ENCODE peak calls at places on chromosomes 1 and 21, in ten cellular contexts. One of them, this sample, is unnamed.

GRCh38 chr1:15322648-15323350 is 75.8 kb downstream of the FHAD1 start:
- DNase-seq in putamen: no peak
- DNase-seq in NCI-H510A treated with DMSO at 0.1 percent for 48 hours: no peak
- DNase-seq in dermis blood vessel endothelial cell: peak
- DNase-seq in C1 segment of cervical spinal cord: no peak
- DNase-seq in activated naive CD4-positive, alpha-beta T cell treated with Interleukin-2 at 50 U/mL for 16 hours: no peak
- DNase-seq in stimulated activated CD8-positive, alpha-beta memory T cell treated with anti-CD3 and anti-CD28 coated beads, Interleukin-4, amount 100 ng/mL, for 24 hours: no peak
- DNase-seq in NB4: no peak
- DNase-seq in brain microvascular endothelial cell: no peak
- DNase-seq in GM23338: peak
- DNase-seq in this sample: no peak

GRCh38 chr1:67148516-67149178 is 13.9 kb upstream of the C1orf141 start:
- DNase-seq in brain microvascular endothelial cell: no peak
- DNase-seq in stimulated activated CD8-positive, alpha-beta memory T cell treated with anti-CD3 and anti-CD28 coated beads, Interleukin-4, amount 100 ng/mL, for 24 hours: no peak
- DNase-seq in C1 segment of cervical spinal cord: no peak
- DNase-seq in NB4: no peak
- DNase-seq in GM23338: no peak
- DNase-seq in putamen: no peak
- DNase-seq in dermis blood vessel endothelial cell: peak
- DNase-seq in NCI-H510A treated with DMSO at 0.1 percent for 48 hours: no peak
- DNase-seq in activated naive CD4-positive, alpha-beta T cell treated with Interleukin-2 at 50 U/mL for 16 hours: no peak
- DNase-seq in this sample: no peak

GRCh38 chr1:66648896-66649597 is 103.2 kb upstream of the DYNLT5 start:
- DNase-seq in activated naive CD4-positive, alpha-beta T cell treated with Interleukin-2 at 50 U/mL for 16 hours: no peak
- DNase-seq in putamen: no peak
- DNase-seq in dermis blood vessel endothelial cell: no peak
- DNase-seq in brain microvascular endothelial cell: no peak
- DNase-seq in stimulated activated CD8-positive, alpha-beta memory T cell treated with anti-CD3 and anti-CD28 coated beads, Interleukin-4, amount 100 ng/mL, for 24 hours: no peak
- DNase-seq in C1 segment of cervical spinal cord: no peak
- DNase-seq in GM23338: no peak
- DNase-seq in NB4: peak
- DNase-seq in NCI-H510A treated with DMSO at 0.1 percent for 48 hours: no peak
- DNase-seq in this sample: no peak

GRCh38 chr1:185581961-185582725 is 152.0 kb upstream of the HMCN1 start:
- DNase-seq in stimulated activated CD8-positive, alpha-beta memory T cell treated with anti-CD3 and anti-CD28 coated beads, Interleukin-4, amount 100 ng/mL, for 24 hours: no peak
- DNase-seq in NCI-H510A treated with DMSO at 0.1 percent for 48 hours: no peak
- DNase-seq in C1 segment of cervical spinal cord: no peak
- DNase-seq in activated naive CD4-positive, alpha-beta T cell treated with Interleukin-2 at 50 U/mL for 16 hours: no peak
- DNase-seq in putamen: no peak
- DNase-seq in GM23338: no peak
- DNase-seq in NB4: no peak
- DNase-seq in brain microvascular endothelial cell: peak
- DNase-seq in dermis blood vessel endothelial cell: peak
- DNase-seq in this sample: no peak

GRCh38 chr1:150619576-150620509 is 9.6 kb downstream of the ENSA start:
- DNase-seq in activated naive CD4-positive, alpha-beta T cell treated with Interleukin-2 at 50 U/mL for 16 hours: no peak
- DNase-seq in NB4: peak
- DNase-seq in putamen: no peak
- DNase-seq in NCI-H510A treated with DMSO at 0.1 percent for 48 hours: peak
- DNase-seq in stimulated activated CD8-positive, alpha-beta memory T cell treated with anti-CD3 and anti-CD28 coated beads, Interleukin-4, amount 100 ng/mL, for 24 hours: no peak
- DNase-seq in dermis blood vessel endothelial cell: peak
- DNase-seq in C1 segment of cervical spinal cord: no peak
- DNase-seq in GM23338: no peak
- DNase-seq in brain microvascular endothelial cell: peak
- DNase-seq in this sample: no peak

GRCh38 chr1:217363319-217363718 is 267.6 kb downstream of the GPATCH2 start:
- DNase-seq in dermis blood vessel endothelial cell: no peak
- DNase-seq in NCI-H510A treated with DMSO at 0.1 percent for 48 hours: no peak
- DNase-seq in brain microvascular endothelial cell: no peak
- DNase-seq in C1 segment of cervical spinal cord: no peak
- DNase-seq in putamen: no peak
- DNase-seq in NB4: no peak
- DNase-seq in GM23338: no peak
- DNase-seq in stimulated activated CD8-positive, alpha-beta memory T cell treated with anti-CD3 and anti-CD28 coated beads, Interleukin-4, amount 100 ng/mL, for 24 hours: no peak
- DNase-seq in activated naive CD4-positive, alpha-beta T cell treated with Interleukin-2 at 50 U/mL for 16 hours: no peak
- DNase-seq in this sample: no peak

GRCh38 chr1:224253721-224254120 is 70.7 kb downstream of the DEGS1 start:
- DNase-seq in NB4: no peak
- DNase-seq in GM23338: no peak
- DNase-seq in brain microvascular endothelial cell: no peak
- DNase-seq in C1 segment of cervical spinal cord: no peak
- DNase-seq in dermis blood vessel endothelial cell: peak
- DNase-seq in NCI-H510A treated with DMSO at 0.1 percent for 48 hours: no peak
- DNase-seq in putamen: no peak
- DNase-seq in stimulated activated CD8-positive, alpha-beta memory T cell treated with anti-CD3 and anti-CD28 coated beads, Interleukin-4, amount 100 ng/mL, for 24 hours: no peak
- DNase-seq in activated naive CD4-positive, alpha-beta T cell treated with Interleukin-2 at 50 U/mL for 16 hours: no peak
- DNase-seq in this sample: no peak

GRCh38 chr1:91450260-91450659 is 45.6 kb upstream of the HFM1 start:
- DNase-seq in stimulated activated CD8-positive, alpha-beta memory T cell treated with anti-CD3 and anti-CD28 coated beads, Interleukin-4, amount 100 ng/mL, for 24 hours: no peak
- DNase-seq in NCI-H510A treated with DMSO at 0.1 percent for 48 hours: no peak
- DNase-seq in NB4: no peak
- DNase-seq in brain microvascular endothelial cell: no peak
- DNase-seq in activated naive CD4-positive, alpha-beta T cell treated with Interleukin-2 at 50 U/mL for 16 hours: no peak
- DNase-seq in C1 segment of cervical spinal cord: no peak
- DNase-seq in GM23338: no peak
- DNase-seq in dermis blood vessel endothelial cell: no peak
- DNase-seq in putamen: no peak
- DNase-seq in this sample: no peak

GRCh38 chr1:36922593-36923251 is 111.6 kb downstream of the GRIK3 start:
- DNase-seq in NB4: no peak
- DNase-seq in NCI-H510A treated with DMSO at 0.1 percent for 48 hours: no peak
- DNase-seq in stimulated activated CD8-positive, alpha-beta memory T cell treated with anti-CD3 and anti-CD28 coated beads, Interleukin-4, amount 100 ng/mL, for 24 hours: no peak
- DNase-seq in activated naive CD4-positive, alpha-beta T cell treated with Interleukin-2 at 50 U/mL for 16 hours: no peak
- DNase-seq in C1 segment of cervical spinal cord: no peak
- DNase-seq in putamen: no peak
- DNase-seq in GM23338: no peak
- DNase-seq in dermis blood vessel endothelial cell: no peak
- DNase-seq in brain microvascular endothelial cell: no peak
- DNase-seq in this sample: no peak

GRCh38 chr1:186503210-186503609 is 42.3 kb upstream of the PDC start:
- DNase-seq in brain microvascular endothelial cell: peak
- DNase-seq in putamen: no peak
- DNase-seq in dermis blood vessel endothelial cell: no peak
- DNase-seq in NB4: no peak
- DNase-seq in activated naive CD4-positive, alpha-beta T cell treated with Interleukin-2 at 50 U/mL for 16 hours: no peak
- DNase-seq in GM23338: no peak
- DNase-seq in NCI-H510A treated with DMSO at 0.1 percent for 48 hours: no peak
- DNase-seq in stimulated activated CD8-positive, alpha-beta memory T cell treated with anti-CD3 and anti-CD28 coated beads, Interleukin-4, amount 100 ng/mL, for 24 hours: no peak
- DNase-seq in C1 segment of cervical spinal cord: no peak
- DNase-seq in this sample: no peak

GRCh38 chr1:91556556-91556955 is 55.9 kb downstream of the CDC7 start:
- DNase-seq in stimulated activated CD8-positive, alpha-beta memory T cell treated with anti-CD3 and anti-CD28 coated beads, Interleukin-4, amount 100 ng/mL, for 24 hours: no peak
- DNase-seq in activated naive CD4-positive, alpha-beta T cell treated with Interleukin-2 at 50 U/mL for 16 hours: peak
- DNase-seq in GM23338: no peak
- DNase-seq in C1 segment of cervical spinal cord: no peak
- DNase-seq in NB4: no peak
- DNase-seq in brain microvascular endothelial cell: no peak
- DNase-seq in putamen: no peak
- DNase-seq in NCI-H510A treated with DMSO at 0.1 percent for 48 hours: no peak
- DNase-seq in dermis blood vessel endothelial cell: no peak
- DNase-seq in this sample: no peak

GRCh38 chr21:26110703-26111102 is 59.9 kb downstream of the APP start:
- DNase-seq in C1 segment of cervical spinal cord: no peak
- DNase-seq in stimulated activated CD8-positive, alpha-beta memory T cell treated with anti-CD3 and anti-CD28 coated beads, Interleukin-4, amount 100 ng/mL, for 24 hours: no peak
- DNase-seq in brain microvascular endothelial cell: no peak
- DNase-seq in GM23338: peak
- DNase-seq in NCI-H510A treated with DMSO at 0.1 percent for 48 hours: no peak
- DNase-seq in NB4: no peak
- DNase-seq in activated naive CD4-positive, alpha-beta T cell treated with Interleukin-2 at 50 U/mL for 16 hours: no peak
- DNase-seq in dermis blood vessel endothelial cell: no peak
- DNase-seq in putamen: no peak
- DNase-seq in this sample: no peak

This sample was measured in non-pigmented ciliary epithelial cell.